ENCODE peak calls at places on chromosomes 12 and 14, in six cellular contexts. Z is fibroblast of the aortic adventitia, U is NCI-H2171 treated with DMSO at 0.1 percent for 48 hours, Y is mesothelial cell of epicardium, M is lung microvascular endothelial cell, I is chondrocyte. H is an unnamed sample.

GRCh38 chr12:113241191-113242017 is 20.1 kb downstream of the TPCN1 start:
- DNase-seq in Z (peak), U (peak), Y (no peak), M (peak), I (peak), H (peak)

GRCh38 chr14:66379116-66379515 is 107.1 kb upstream of the CCDC196 start:
- DNase-seq in Z (peak), U (no peak), Y (no peak), M (no peak), I (no peak), H (no peak)

GRCh38 chr12:2125651-2126050 is 72.9 kb downstream of the CACNA1C start:
- DNase-seq in Z (no peak), U (no peak), Y (no peak), M (no peak), I (no peak), H (no peak)

GRCh38 chr12:95820096-95820703 is 29.6 kb upstream of the NTN4 start:
- DNase-seq in Z (peak), U (peak), Y (peak), M (peak), I (no peak), H (no peak)

GRCh38 chr12:128290938-128291337 is 24.0 kb downstream of the TMEM132C start:
- DNase-seq in Z (no peak), U (no peak), Y (no peak), M (no peak), I (no peak), H (no peak)

GRCh38 chr12:5429741-5430557 is 2.0 kb upstream of the NTF3 start:
- DNase-seq in Z (no peak), U (no peak), Y (no peak), M (no peak), I (no peak), H (no peak)

GRCh38 chr12:95117178-95117599 is 43.8 kb upstream of the NR2C1 start:
- DNase-seq in Z (peak), U (peak), Y (peak), M (peak), I (no peak), H (peak)

GRCh38 chr14:99982449-99983250 is 82.6 kb upstream of the EVL start:
- DNase-seq in Z (peak), U (peak), Y (peak), M (peak), I (no peak), H (no peak)

GRCh38 chr14:104282332-104283196 is 144.2 kb downstream of the KIF26A start:
- DNase-seq in Z (no peak), U (peak), Y (peak), M (no peak), I (peak), H (peak)

GRCh38 chr14:54627718-54628345 is 60.9 kb downstream of the SAMD4A start:
- DNase-seq in Z (peak), U (no peak), Y (no peak), M (peak), I (no peak), H (no peak)

GRCh38 chr12:1926274-1926673 is 7.8 kb upstream of the CACNA2D4 start:
- DNase-seq in Z (no peak), U (no peak), Y (no peak), M (no peak), I (no peak), H (no peak)

GRCh38 chr14:93160353-93160801 is 24.3 kb downstream of the MOAP1 start:
- DNase-seq in Z (peak), U (peak), Y (no peak), M (peak), I (no peak), H (no peak)